ENCODE peak calls at places on chromosomes 12 and 14, in nine cellular contexts. One of them, this sample, is unnamed.
A peak's percentile ranks its signal among the peaks of the same experiment; 100 is the strongest.

GRCh38 chr12:12859690-12860089 is 31.7 kb upstream of the GPRC5A start:
- ATAC-seq in Right ventricle myocardium superior: no peak
- ATAC-seq in body of pancreas: no peak
- ATAC-seq in lung: no peak
- ATAC-seq in heart right ventricle: no peak
- ATAC-seq in T-helper 17 cell: no peak
- ATAC-seq in upper lobe of right lung: no peak
- ATAC-seq in activated naive CD4-positive, alpha-beta T cell treated with anti-CD3 and anti-CD28 coated beads, Interleukin-2, amount 50 U/mL, for 72 hours: no peak
- ATAC-seq in memory B cell: no peak
- ATAC-seq in this sample: peak; percentile 41

GRCh38 chr12:48192861-48193260 is 9.4 kb downstream of the CCDC184 start:
- ATAC-seq in T-helper 17 cell: no peak
- ATAC-seq in Right ventricle myocardium superior: no peak
- ATAC-seq in lung: no peak
- ATAC-seq in activated naive CD4-positive, alpha-beta T cell treated with anti-CD3 and anti-CD28 coated beads, Interleukin-2, amount 50 U/mL, for 72 hours: no peak
- ATAC-seq in memory B cell: no peak
- ATAC-seq in body of pancreas: no peak
- ATAC-seq in upper lobe of right lung: no peak
- ATAC-seq in heart right ventricle: no peak
- ATAC-seq in this sample: no peak

GRCh38 chr12:88172844-88173407 is 30.8 kb downstream of the TMTC3 start:
- ATAC-seq in activated naive CD4-positive, alpha-beta T cell treated with anti-CD3 and anti-CD28 coated beads, Interleukin-2, amount 50 U/mL, for 72 hours: no peak
- ATAC-seq in upper lobe of right lung: no peak
- ATAC-seq in T-helper 17 cell: no peak
- ATAC-seq in heart right ventricle: no peak
- ATAC-seq in memory B cell: no peak
- ATAC-seq in body of pancreas: no peak
- ATAC-seq in lung: no peak
- ATAC-seq in Right ventricle myocardium superior: no peak
- ATAC-seq in this sample: no peak

GRCh38 chr14:68787235-68787727 is 5.6 kb downstream of the ZFP36L1 start:
- ATAC-seq in heart right ventricle: no peak
- ATAC-seq in memory B cell: no peak
- ATAC-seq in T-helper 17 cell: peak; percentile 14
- ATAC-seq in Right ventricle myocardium superior: no peak
- ATAC-seq in upper lobe of right lung: no peak
- ATAC-seq in body of pancreas: no peak
- ATAC-seq in lung: no peak
- ATAC-seq in activated naive CD4-positive, alpha-beta T cell treated with anti-CD3 and anti-CD28 coated beads, Interleukin-2, amount 50 U/mL, for 72 hours: no peak
- ATAC-seq in this sample: peak; percentile 9

GRCh38 chr12:27221625-27222387 is 22.3 kb upstream of the STK38L start:
- ATAC-seq in Right ventricle myocardium superior: peak; percentile 45
- ATAC-seq in body of pancreas: no peak
- ATAC-seq in memory B cell: peak; percentile 55
- ATAC-seq in T-helper 17 cell: no peak
- ATAC-seq in lung: no peak
- ATAC-seq in activated naive CD4-positive, alpha-beta T cell treated with anti-CD3 and anti-CD28 coated beads, Interleukin-2, amount 50 U/mL, for 72 hours: no peak
- ATAC-seq in heart right ventricle: no peak
- ATAC-seq in upper lobe of right lung: peak; percentile 23
- ATAC-seq in this sample: no peak

GRCh38 chr12:3314306-3314663 is 176.7 kb upstream of the PRMT8 start:
- ATAC-seq in upper lobe of right lung: no peak
- ATAC-seq in memory B cell: no peak
- ATAC-seq in lung: no peak
- ATAC-seq in heart right ventricle: no peak
- ATAC-seq in T-helper 17 cell: no peak
- ATAC-seq in Right ventricle myocardium superior: no peak
- ATAC-seq in body of pancreas: no peak
- ATAC-seq in activated naive CD4-positive, alpha-beta T cell treated with anti-CD3 and anti-CD28 coated beads, Interleukin-2, amount 50 U/mL, for 72 hours: no peak
- ATAC-seq in this sample: no peak

GRCh38 chr12:118344829-118345228 is 27.9 kb downstream of the TAOK3 start:
- ATAC-seq in body of pancreas: no peak
- ATAC-seq in upper lobe of right lung: no peak
- ATAC-seq in lung: no peak
- ATAC-seq in T-helper 17 cell: no peak
- ATAC-seq in Right ventricle myocardium superior: no peak
- ATAC-seq in activated naive CD4-positive, alpha-beta T cell treated with anti-CD3 and anti-CD28 coated beads, Interleukin-2, amount 50 U/mL, for 72 hours: no peak
- ATAC-seq in heart right ventricle: no peak
- ATAC-seq in memory B cell: no peak
- ATAC-seq in this sample: no peak

GRCh38 chr14:71138236-71139057 is 231.2 kb downstream of the PCNX1 start:
- ATAC-seq in T-helper 17 cell: peak; percentile 3
- ATAC-seq in activated naive CD4-positive, alpha-beta T cell treated with anti-CD3 and anti-CD28 coated beads, Interleukin-2, amount 50 U/mL, for 72 hours: no peak
- ATAC-seq in memory B cell: peak; percentile 14
- ATAC-seq in lung: no peak
- ATAC-seq in heart right ventricle: peak; percentile 22
- ATAC-seq in Right ventricle myocardium superior: no peak
- ATAC-seq in body of pancreas: peak; percentile 19
- ATAC-seq in upper lobe of right lung: peak; percentile 4
- ATAC-seq in this sample: peak; percentile 14

GRCh38 chr12:108616941-108617858 is 16.5 kb downstream of the SELPLG start:
- ATAC-seq in T-helper 17 cell: peak; percentile 92
- ATAC-seq in body of pancreas: no peak
- ATAC-seq in Right ventricle myocardium superior: peak; percentile 36
- ATAC-seq in activated naive CD4-positive, alpha-beta T cell treated with anti-CD3 and anti-CD28 coated beads, Interleukin-2, amount 50 U/mL, for 72 hours: peak; percentile 91
- ATAC-seq in lung: no peak
- ATAC-seq in upper lobe of right lung: peak; percentile 59
- ATAC-seq in heart right ventricle: no peak
- ATAC-seq in memory B cell: peak; percentile 89
- ATAC-seq in this sample: peak; percentile 29

GRCh38 chr12:108147279-108147678 is 18.2 kb downstream of the WSCD2 start:
- ATAC-seq in lung: no peak
- ATAC-seq in upper lobe of right lung: no peak
- ATAC-seq in Right ventricle myocardium superior: peak; percentile 89
- ATAC-seq in activated naive CD4-positive, alpha-beta T cell treated with anti-CD3 and anti-CD28 coated beads, Interleukin-2, amount 50 U/mL, for 72 hours: no peak
- ATAC-seq in memory B cell: no peak
- ATAC-seq in T-helper 17 cell: no peak
- ATAC-seq in body of pancreas: no peak
- ATAC-seq in heart right ventricle: peak; percentile 65
- ATAC-seq in this sample: no peak

GRCh38 chr12:127811988-127812387 is 455.0 kb upstream of the TMEM132C start:
- ATAC-seq in heart right ventricle: peak; percentile 80
- ATAC-seq in Right ventricle myocardium superior: peak; percentile 53
- ATAC-seq in upper lobe of right lung: no peak
- ATAC-seq in body of pancreas: no peak
- ATAC-seq in memory B cell: no peak
- ATAC-seq in activated naive CD4-positive, alpha-beta T cell treated with anti-CD3 and anti-CD28 coated beads, Interleukin-2, amount 50 U/mL, for 72 hours: no peak
- ATAC-seq in lung: no peak
- ATAC-seq in T-helper 17 cell: no peak
- ATAC-seq in this sample: no peak

GRCh38 chr12:42583017-42583416 is 6.5 kb downstream of the PRICKLE1 start:
- ATAC-seq in upper lobe of right lung: no peak
- ATAC-seq in activated naive CD4-positive, alpha-beta T cell treated with anti-CD3 and anti-CD28 coated beads, Interleukin-2, amount 50 U/mL, for 72 hours: no peak
- ATAC-seq in memory B cell: no peak
- ATAC-seq in heart right ventricle: peak; percentile 54
- ATAC-seq in body of pancreas: no peak
- ATAC-seq in lung: no peak
- ATAC-seq in Right ventricle myocardium superior: peak; percentile 65
- ATAC-seq in T-helper 17 cell: no peak
- ATAC-seq in this sample: no peak

GRCh38 chr12:76755829-76756379 is 8.0 kb upstream of the ZDHHC17 start:
- ATAC-seq in heart right ventricle: no peak
- ATAC-seq in lung: no peak
- ATAC-seq in memory B cell: no peak
- ATAC-seq in body of pancreas: no peak
- ATAC-seq in upper lobe of right lung: no peak
- ATAC-seq in T-helper 17 cell: no peak
- ATAC-seq in activated naive CD4-positive, alpha-beta T cell treated with anti-CD3 and anti-CD28 coated beads, Interleukin-2, amount 50 U/mL, for 72 hours: no peak
- ATAC-seq in Right ventricle myocardium superior: no peak
- ATAC-seq in this sample: no peak

GRCh38 chr14:105468621-105469241 is 5.9 kb upstream of the CRIP2 start:
- ATAC-seq in T-helper 17 cell: no peak
- ATAC-seq in memory B cell: no peak
- ATAC-seq in upper lobe of right lung: no peak
- ATAC-seq in heart right ventricle: peak; percentile 9
- ATAC-seq in activated naive CD4-positive, alpha-beta T cell treated with anti-CD3 and anti-CD28 coated beads, Interleukin-2, amount 50 U/mL, for 72 hours: no peak
- ATAC-seq in body of pancreas: no peak
- ATAC-seq in Right ventricle myocardium superior: peak; percentile 9
- ATAC-seq in lung: no peak
- ATAC-seq in this sample: peak; percentile 55

GRCh38 chr12:64785816-64786215 is 26.6 kb upstream of the GNS start:
- ATAC-seq in memory B cell: no peak
- ATAC-seq in lung: no peak
- ATAC-seq in heart right ventricle: no peak
- ATAC-seq in T-helper 17 cell: no peak
- ATAC-seq in activated naive CD4-positive, alpha-beta T cell treated with anti-CD3 and anti-CD28 coated beads, Interleukin-2, amount 50 U/mL, for 72 hours: no peak
- ATAC-seq in Right ventricle myocardium superior: no peak
- ATAC-seq in body of pancreas: no peak
- ATAC-seq in upper lobe of right lung: no peak
- ATAC-seq in this sample: no peak

GRCh38 chr12:103455020-103455763 is 40.6 kb downstream of the C12orf42 start:
- ATAC-seq in upper lobe of right lung: no peak
- ATAC-seq in activated naive CD4-positive, alpha-beta T cell treated with anti-CD3 and anti-CD28 coated beads, Interleukin-2, amount 50 U/mL, for 72 hours: peak; percentile 56
- ATAC-seq in body of pancreas: no peak
- ATAC-seq in lung: no peak
- ATAC-seq in heart right ventricle: no peak
- ATAC-seq in T-helper 17 cell: peak; percentile 92
- ATAC-seq in Right ventricle myocardium superior: no peak
- ATAC-seq in memory B cell: peak; percentile 99
- ATAC-seq in this sample: peak; percentile 42

GRCh38 chr14:102697125-102697900 is 79.9 kb upstream of the TRAF3 start:
- ATAC-seq in activated naive CD4-positive, alpha-beta T cell treated with anti-CD3 and anti-CD28 coated beads, Interleukin-2, amount 50 U/mL, for 72 hours: no peak
- ATAC-seq in lung: no peak
- ATAC-seq in T-helper 17 cell: no peak
- ATAC-seq in memory B cell: no peak
- ATAC-seq in body of pancreas: no peak
- ATAC-seq in heart right ventricle: peak; percentile 31
- ATAC-seq in upper lobe of right lung: no peak
- ATAC-seq in Right ventricle myocardium superior: peak; percentile 59
- ATAC-seq in this sample: peak; percentile 9

GRCh38 chr12:26691234-26691970 is 141.6 kb downstream of the ITPR2 start:
- ATAC-seq in memory B cell: no peak
- ATAC-seq in lung: no peak
- ATAC-seq in body of pancreas: no peak
- ATAC-seq in T-helper 17 cell: no peak
- ATAC-seq in Right ventricle myocardium superior: no peak
- ATAC-seq in heart right ventricle: no peak
- ATAC-seq in upper lobe of right lung: no peak
- ATAC-seq in activated naive CD4-positive, alpha-beta T cell treated with anti-CD3 and anti-CD28 coated beads, Interleukin-2, amount 50 U/mL, for 72 hours: no peak
- ATAC-seq in this sample: peak; percentile 94

GRCh38 chr12:51959211-51959610 is 7.7 kb downstream of the ACVR1B start:
- ATAC-seq in memory B cell: no peak
- ATAC-seq in activated naive CD4-positive, alpha-beta T cell treated with anti-CD3 and anti-CD28 coated beads, Interleukin-2, amount 50 U/mL, for 72 hours: no peak
- ATAC-seq in lung: no peak
- ATAC-seq in body of pancreas: no peak
- ATAC-seq in upper lobe of right lung: peak; percentile 38
- ATAC-seq in T-helper 17 cell: no peak
- ATAC-seq in heart right ventricle: no peak
- ATAC-seq in Right ventricle myocardium superior: peak; percentile 50
- ATAC-seq in this sample: no peak

GRCh38 chr12:85996280-85996679 is 122.2 kb downstream of the NTS start:
- ATAC-seq in T-helper 17 cell: no peak
- ATAC-seq in activated naive CD4-positive, alpha-beta T cell treated with anti-CD3 and anti-CD28 coated beads, Interleukin-2, amount 50 U/mL, for 72 hours: no peak
- ATAC-seq in memory B cell: no peak
- ATAC-seq in heart right ventricle: no peak
- ATAC-seq in lung: no peak
- ATAC-seq in body of pancreas: no peak
- ATAC-seq in Right ventricle myocardium superior: no peak
- ATAC-seq in upper lobe of right lung: no peak
- ATAC-seq in this sample: no peak

GRCh38 chr12:107352347-107353081 is 259.2 kb upstream of the CRY1 start:
- ATAC-seq in heart right ventricle: no peak
- ATAC-seq in lung: no peak
- ATAC-seq in memory B cell: no peak
- ATAC-seq in activated naive CD4-positive, alpha-beta T cell treated with anti-CD3 and anti-CD28 coated beads, Interleukin-2, amount 50 U/mL, for 72 hours: peak; percentile 91
- ATAC-seq in upper lobe of right lung: peak; percentile 69
- ATAC-seq in body of pancreas: no peak
- ATAC-seq in Right ventricle myocardium superior: peak; percentile 45
- ATAC-seq in T-helper 17 cell: peak; percentile 36
- ATAC-seq in this sample: no peak

GRCh38 chr12:114780746-114781399 is 96.9 kb upstream of the TBX3 start:
- ATAC-seq in upper lobe of right lung: no peak
- ATAC-seq in heart right ventricle: no peak
- ATAC-seq in T-helper 17 cell: no peak
- ATAC-seq in body of pancreas: no peak
- ATAC-seq in memory B cell: no peak
- ATAC-seq in Right ventricle myocardium superior: no peak
- ATAC-seq in lung: no peak
- ATAC-seq in activated naive CD4-positive, alpha-beta T cell treated with anti-CD3 and anti-CD28 coated beads, Interleukin-2, amount 50 U/mL, for 72 hours: no peak
- ATAC-seq in this sample: no peak

GRCh38 chr12:56839489-56840442 is 76.6 kb downstream of the HSD17B6 start:
- ATAC-seq in activated naive CD4-positive, alpha-beta T cell treated with anti-CD3 and anti-CD28 coated beads, Interleukin-2, amount 50 U/mL, for 72 hours: no peak
- ATAC-seq in heart right ventricle: peak; percentile 52
- ATAC-seq in body of pancreas: no peak
- ATAC-seq in upper lobe of right lung: peak; percentile 70
- ATAC-seq in memory B cell: peak; percentile 37
- ATAC-seq in Right ventricle myocardium superior: peak; percentile 72
- ATAC-seq in T-helper 17 cell: no peak
- ATAC-seq in lung: no peak
- ATAC-seq in this sample: peak; percentile 68

GRCh38 chr14:68407838-68408237 is 385.0 kb downstream of the ZFP36L1 start:
- ATAC-seq in lung: no peak
- ATAC-seq in activated naive CD4-positive, alpha-beta T cell treated with anti-CD3 and anti-CD28 coated beads, Interleukin-2, amount 50 U/mL, for 72 hours: no peak
- ATAC-seq in T-helper 17 cell: no peak
- ATAC-seq in Right ventricle myocardium superior: no peak
- ATAC-seq in body of pancreas: no peak
- ATAC-seq in memory B cell: no peak
- ATAC-seq in heart right ventricle: no peak
- ATAC-seq in upper lobe of right lung: no peak
- ATAC-seq in this sample: no peak

GRCh38 chr12:28909291-28909690 is 239.8 kb upstream of the FAR2 start:
- ATAC-seq in memory B cell: no peak
- ATAC-seq in T-helper 17 cell: no peak
- ATAC-seq in lung: no peak
- ATAC-seq in heart right ventricle: no peak
- ATAC-seq in upper lobe of right lung: no peak
- ATAC-seq in body of pancreas: no peak
- ATAC-seq in Right ventricle myocardium superior: no peak
- ATAC-seq in activated naive CD4-positive, alpha-beta T cell treated with anti-CD3 and anti-CD28 coated beads, Interleukin-2, amount 50 U/mL, for 72 hours: no peak
- ATAC-seq in this sample: no peak

GRCh38 chr14:23094666-23095195 is at the start of gene ACIN1:
- ATAC-seq in memory B cell: peak; percentile 34
- ATAC-seq in T-helper 17 cell: peak; percentile 43
- ATAC-seq in heart right ventricle: peak; percentile 67
- ATAC-seq in body of pancreas: peak; percentile 55
- ATAC-seq in lung: peak; percentile 22
- ATAC-seq in Right ventricle myocardium superior: peak; percentile 73
- ATAC-seq in activated naive CD4-positive, alpha-beta T cell treated with anti-CD3 and anti-CD28 coated beads, Interleukin-2, amount 50 U/mL, for 72 hours: peak; percentile 43
- ATAC-seq in upper lobe of right lung: peak; percentile 67
- ATAC-seq in this sample: peak; percentile 64

GRCh38 chr12:12331896-12332295 is 18.1 kb downstream of the MANSC1 start:
- ATAC-seq in heart right ventricle: no peak
- ATAC-seq in body of pancreas: peak; percentile 59
- ATAC-seq in lung: no peak
- ATAC-seq in Right ventricle myocardium superior: no peak
- ATAC-seq in memory B cell: no peak
- ATAC-seq in T-helper 17 cell: no peak
- ATAC-seq in activated naive CD4-positive, alpha-beta T cell treated with anti-CD3 and anti-CD28 coated beads, Interleukin-2, amount 50 U/mL, for 72 hours: no peak
- ATAC-seq in upper lobe of right lung: peak; percentile 55
- ATAC-seq in this sample: peak; percentile 78

GRCh38 chr12:101759396-101760047 is 20.3 kb upstream of the SYCP3 start:
- ATAC-seq in upper lobe of right lung: peak; percentile 56
- ATAC-seq in T-helper 17 cell: peak; percentile 61
- ATAC-seq in Right ventricle myocardium superior: peak; percentile 34
- ATAC-seq in activated naive CD4-positive, alpha-beta T cell treated with anti-CD3 and anti-CD28 coated beads, Interleukin-2, amount 50 U/mL, for 72 hours: no peak
- ATAC-seq in body of pancreas: peak; percentile 74
- ATAC-seq in memory B cell: peak; percentile 81
- ATAC-seq in lung: no peak
- ATAC-seq in heart right ventricle: no peak
- ATAC-seq in this sample: peak; percentile 37